ENCODE peak calls at places on chromosomes 1 and 21, in eight cellular contexts. One of them, this sample, is unnamed. For H3K9me3, the result is how much of the 10 kb centered on the place peaks cover.

GRCh38 chr1:38800720-38801671 is 58.6 kb downstream of the RRAGC start:
- DNase-seq in fibroblast of lung: no peak
- DNase-seq in cardiac muscle cell: no peak
- DNase-seq in endodermal cell: peak
- DNase-seq in iPS DF 6.9: no peak
- DNase-seq in esophagus squamous epithelium: no peak
- DNase-seq in vagina: peak
- DNase-seq in body of pancreas: no peak
- DNase-seq in this sample: no peak

GRCh38 chr1:151888972-151889570 is 20.2 kb downstream of the THEM4 start:
- DNase-seq in esophagus squamous epithelium: no peak
- DNase-seq in fibroblast of lung: no peak
- DNase-seq in iPS DF 6.9: no peak
- DNase-seq in endodermal cell: no peak
- DNase-seq in vagina: no peak
- DNase-seq in cardiac muscle cell: no peak
- DNase-seq in body of pancreas: no peak
- DNase-seq in this sample: no peak

GRCh38 chr1:180966744-180967536 is 54.2 kb downstream of the KIAA1614 start:
- DNase-seq in cardiac muscle cell: no peak
- DNase-seq in body of pancreas: no peak
- DNase-seq in vagina: no peak
- DNase-seq in iPS DF 6.9: no peak
- DNase-seq in esophagus squamous epithelium: no peak
- DNase-seq in endodermal cell: no peak
- DNase-seq in fibroblast of lung: no peak
- DNase-seq in this sample: no peak

GRCh38 chr1:35762204-35762603 is 7.6 kb downstream of the CLSPN start:
- DNase-seq in vagina: no peak
- DNase-seq in endodermal cell: no peak
- DNase-seq in iPS DF 6.9: no peak
- DNase-seq in esophagus squamous epithelium: no peak
- DNase-seq in body of pancreas: no peak
- DNase-seq in fibroblast of lung: no peak
- DNase-seq in cardiac muscle cell: no peak
- DNase-seq in this sample: no peak

GRCh38 chr1:178885869-178886268 is 15.0 kb upstream of the ANGPTL1 start:
- DNase-seq in esophagus squamous epithelium: no peak
- DNase-seq in cardiac muscle cell: no peak
- DNase-seq in body of pancreas: no peak
- DNase-seq in endodermal cell: no peak
- DNase-seq in iPS DF 6.9: no peak
- DNase-seq in fibroblast of lung: no peak
- DNase-seq in vagina: no peak
- DNase-seq in this sample: no peak

GRCh38 chr1:43668956-43669355 is 19.0 kb downstream of the KDM4A start:
- DNase-seq in fibroblast of lung: peak
- DNase-seq in vagina: no peak
- DNase-seq in esophagus squamous epithelium: no peak
- DNase-seq in body of pancreas: no peak
- DNase-seq in iPS DF 6.9: no peak
- DNase-seq in endodermal cell: no peak
- DNase-seq in cardiac muscle cell: no peak
- DNase-seq in this sample: no peak

GRCh38 chr1:214551436-214552173 is at the start of gene PTPN14:
- DNase-seq in body of pancreas: peak
- DNase-seq in esophagus squamous epithelium: no peak
- DNase-seq in fibroblast of lung: peak
- DNase-seq in iPS DF 6.9: no peak
- DNase-seq in cardiac muscle cell: peak
- DNase-seq in endodermal cell: peak
- DNase-seq in vagina: peak
- DNase-seq in this sample: peak

GRCh38 chr1:33241866-33242265 is 14.4 kb upstream of the ZNF362 start:
- DNase-seq in iPS DF 6.9: no peak
- DNase-seq in vagina: no peak
- DNase-seq in cardiac muscle cell: no peak
- DNase-seq in endodermal cell: peak
- DNase-seq in body of pancreas: no peak
- DNase-seq in esophagus squamous epithelium: no peak
- DNase-seq in fibroblast of lung: peak
- DNase-seq in this sample: no peak

GRCh38 chr1:197910120-197911110 is 6.8 kb upstream of the LHX9 start:
- DNase-seq in fibroblast of lung: no peak
- DNase-seq in esophagus squamous epithelium: no peak
- DNase-seq in iPS DF 6.9: no peak
- DNase-seq in vagina: no peak
- DNase-seq in body of pancreas: no peak
- DNase-seq in cardiac muscle cell: no peak
- DNase-seq in endodermal cell: peak
- DNase-seq in this sample: no peak
- H3K4me3 ChIP-seq in fibroblast of lung: no peak
- H3K4me3 ChIP-seq in esophagus squamous epithelium: peak
- H3K4me3 ChIP-seq in iPS DF 6.9: no peak
- H3K4me3 ChIP-seq in vagina: no peak
- H3K4me3 ChIP-seq in body of pancreas: no peak
- H3K4me3 ChIP-seq in cardiac muscle cell: no peak
- H3K4me3 ChIP-seq in endodermal cell: no peak
- H3K4me3 ChIP-seq in this sample: no peak

GRCh38 chr1:211576717-211577116 is 2.2 kb downstream of the SLC30A1 start:
- DNase-seq in endodermal cell: no peak
- DNase-seq in esophagus squamous epithelium: no peak
- DNase-seq in vagina: no peak
- DNase-seq in cardiac muscle cell: no peak
- DNase-seq in fibroblast of lung: no peak
- DNase-seq in body of pancreas: no peak
- DNase-seq in iPS DF 6.9: no peak
- DNase-seq in this sample: no peak

GRCh38 chr1:211571998-211572397 is 7.0 kb downstream of the SLC30A1 start:
- DNase-seq in vagina: no peak
- DNase-seq in fibroblast of lung: no peak
- DNase-seq in esophagus squamous epithelium: no peak
- DNase-seq in endodermal cell: no peak
- DNase-seq in iPS DF 6.9: no peak
- DNase-seq in body of pancreas: no peak
- DNase-seq in cardiac muscle cell: no peak
- DNase-seq in this sample: no peak

GRCh38 chr1:211577826-211578639 is 928 bp downstream of the SLC30A1 start:
- DNase-seq in iPS DF 6.9: peak
- DNase-seq in body of pancreas: peak
- DNase-seq in vagina: peak
- DNase-seq in esophagus squamous epithelium: peak
- DNase-seq in fibroblast of lung: peak
- DNase-seq in cardiac muscle cell: peak
- DNase-seq in endodermal cell: peak
- DNase-seq in this sample: peak

GRCh38 chr1:211577277-211577825 is 1.6 kb downstream of the SLC30A1 start:
- DNase-seq in fibroblast of lung: no peak
- DNase-seq in iPS DF 6.9: no peak
- DNase-seq in vagina: no peak
- DNase-seq in endodermal cell: no peak
- DNase-seq in esophagus squamous epithelium: no peak
- DNase-seq in cardiac muscle cell: no peak
- DNase-seq in body of pancreas: no peak
- DNase-seq in this sample: no peak

GRCh38 chr1:211574705-211575104 is 4.3 kb downstream of the SLC30A1 start:
- DNase-seq in vagina: no peak
- DNase-seq in body of pancreas: no peak
- DNase-seq in esophagus squamous epithelium: no peak
- DNase-seq in cardiac muscle cell: no peak
- DNase-seq in fibroblast of lung: peak
- DNase-seq in iPS DF 6.9: no peak
- DNase-seq in endodermal cell: no peak
- DNase-seq in this sample: no peak
- H3K27ac ChIP-seq in vagina: no peak
- H3K27ac ChIP-seq in body of pancreas: no peak
- H3K27ac ChIP-seq in esophagus squamous epithelium: no peak
- H3K27ac ChIP-seq in cardiac muscle cell: no peak
- H3K27ac ChIP-seq in fibroblast of lung: no peak
- H3K27ac ChIP-seq in iPS DF 6.9: no peak
- H3K27ac ChIP-seq in endodermal cell: no peak
- H3K27ac ChIP-seq in this sample: no peak

GRCh38 chr21:43375006-43375826 is 51.7 kb downstream of the SIK1 start:
- DNase-seq in fibroblast of lung: no peak
- DNase-seq in body of pancreas: no peak
- DNase-seq in vagina: no peak
- DNase-seq in iPS DF 6.9: no peak
- DNase-seq in cardiac muscle cell: no peak
- DNase-seq in esophagus squamous epithelium: no peak
- DNase-seq in endodermal cell: no peak
- DNase-seq in this sample: no peak
- H3K9me3 ChIP-seq in fibroblast of lung: under half
- H3K9me3 ChIP-seq in body of pancreas: under half
- H3K9me3 ChIP-seq in vagina: under half
- H3K9me3 ChIP-seq in iPS DF 6.9: under half
- H3K9me3 ChIP-seq in cardiac muscle cell: under half
- H3K9me3 ChIP-seq in esophagus squamous epithelium: under half
- H3K9me3 ChIP-seq in endodermal cell: under half
- H3K9me3 ChIP-seq in this sample: under half

DNA sequence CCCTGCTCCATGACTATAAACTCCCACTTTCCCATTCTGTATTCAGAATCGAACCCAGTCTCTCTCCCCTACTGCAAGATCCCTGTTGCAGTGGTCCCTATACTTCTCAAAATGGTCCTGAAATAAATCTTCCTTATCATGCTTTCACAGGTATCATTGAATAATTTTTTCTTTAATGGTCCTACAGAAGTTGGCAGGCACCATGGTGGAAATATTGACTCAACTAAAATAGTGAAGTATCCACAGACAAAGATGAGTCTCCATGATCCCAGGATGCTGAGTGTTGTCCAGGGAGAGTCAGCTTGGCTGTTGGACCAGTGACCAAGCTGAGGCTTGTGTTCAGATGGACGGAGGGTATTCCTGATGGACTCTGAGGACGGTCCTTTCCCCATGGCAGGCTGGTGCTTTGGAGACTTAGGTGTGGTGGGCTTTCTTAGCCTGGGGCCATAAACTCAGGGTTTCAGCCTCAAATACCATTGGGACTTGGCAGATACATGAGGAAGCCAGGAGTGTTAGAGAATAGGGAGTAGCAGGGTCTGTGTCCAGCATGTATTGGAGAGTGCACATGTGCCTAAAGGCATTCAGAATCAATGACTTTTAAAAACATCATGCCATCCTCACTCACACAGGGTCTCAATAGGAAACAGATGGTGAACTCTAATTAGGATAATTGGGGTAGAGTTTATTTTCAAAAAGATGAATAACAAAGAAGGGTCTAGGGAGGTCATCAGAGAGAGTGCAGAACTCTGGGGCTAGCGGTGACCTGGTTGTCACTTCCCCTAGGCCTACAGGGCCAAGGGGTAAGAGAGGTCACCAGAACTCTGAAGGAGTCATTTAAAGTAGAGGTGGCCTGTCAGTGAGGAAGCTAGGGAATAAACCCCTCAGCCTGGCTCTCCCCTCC is 19.8 kb downstream of the TINAGL1 start:
- DNase-seq in iPS DF 6.9: no peak
- DNase-seq in vagina: no peak
- DNase-seq in esophagus squamous epithelium: no peak
- DNase-seq in endodermal cell: no peak
- DNase-seq in fibroblast of lung: no peak
- DNase-seq in cardiac muscle cell: no peak
- DNase-seq in body of pancreas: no peak
- DNase-seq in this sample: no peak
- H3K4me3 ChIP-seq in iPS DF 6.9: no peak
- H3K4me3 ChIP-seq in vagina: no peak
- H3K4me3 ChIP-seq in esophagus squamous epithelium: no peak
- H3K4me3 ChIP-seq in endodermal cell: no peak
- H3K4me3 ChIP-seq in fibroblast of lung: no peak
- H3K4me3 ChIP-seq in cardiac muscle cell: no peak
- H3K4me3 ChIP-seq in body of pancreas: no peak
- H3K4me3 ChIP-seq in this sample: no peak

DNA sequence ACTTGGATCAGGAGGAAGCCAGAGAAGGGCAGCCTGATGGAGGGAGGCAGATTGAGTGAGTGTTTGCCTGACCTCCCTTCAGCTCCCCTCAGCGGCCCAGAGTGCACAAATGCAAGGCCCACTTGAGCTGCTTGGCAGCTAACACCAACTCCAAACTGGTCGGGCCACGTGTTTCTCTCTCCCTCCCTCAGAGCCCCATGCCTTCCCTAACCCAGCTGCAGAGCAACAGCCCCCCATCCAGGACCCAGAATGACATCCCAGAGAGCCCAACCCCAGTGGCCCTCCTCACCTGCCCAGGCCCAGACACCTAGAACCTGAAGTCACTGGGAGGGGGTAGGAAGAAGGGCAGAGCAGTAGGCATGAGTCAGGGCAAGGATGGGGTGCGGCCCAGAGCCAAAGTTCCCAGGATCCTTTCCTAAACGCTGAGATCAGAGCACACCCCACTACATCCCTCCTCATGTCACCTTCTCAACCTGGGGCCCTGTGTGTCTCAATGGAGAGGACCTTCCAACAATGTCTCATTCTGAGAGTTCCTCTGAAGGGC is 832 bp upstream of the S100A14 start:
- DNase-seq in cardiac muscle cell: peak
- DNase-seq in body of pancreas: no peak
- DNase-seq in esophagus squamous epithelium: no peak
- DNase-seq in iPS DF 6.9: no peak
- DNase-seq in endodermal cell: peak
- DNase-seq in fibroblast of lung: no peak
- DNase-seq in vagina: no peak
- DNase-seq in this sample: no peak
- H3K27ac ChIP-seq in cardiac muscle cell: no peak
- H3K27ac ChIP-seq in body of pancreas: peak
- H3K27ac ChIP-seq in esophagus squamous epithelium: peak
- H3K27ac ChIP-seq in iPS DF 6.9: no peak
- H3K27ac ChIP-seq in endodermal cell: no peak
- H3K27ac ChIP-seq in fibroblast of lung: peak
- H3K27ac ChIP-seq in vagina: peak
- H3K27ac ChIP-seq in this sample: no peak

GRCh38 chr1:186735463-186735862 is 55.2 kb upstream of the PTGS2 start:
- DNase-seq in iPS DF 6.9: no peak
- DNase-seq in vagina: no peak
- DNase-seq in endodermal cell: no peak
- DNase-seq in fibroblast of lung: no peak
- DNase-seq in body of pancreas: no peak
- DNase-seq in esophagus squamous epithelium: no peak
- DNase-seq in cardiac muscle cell: no peak
- DNase-seq in this sample: no peak

DNA sequence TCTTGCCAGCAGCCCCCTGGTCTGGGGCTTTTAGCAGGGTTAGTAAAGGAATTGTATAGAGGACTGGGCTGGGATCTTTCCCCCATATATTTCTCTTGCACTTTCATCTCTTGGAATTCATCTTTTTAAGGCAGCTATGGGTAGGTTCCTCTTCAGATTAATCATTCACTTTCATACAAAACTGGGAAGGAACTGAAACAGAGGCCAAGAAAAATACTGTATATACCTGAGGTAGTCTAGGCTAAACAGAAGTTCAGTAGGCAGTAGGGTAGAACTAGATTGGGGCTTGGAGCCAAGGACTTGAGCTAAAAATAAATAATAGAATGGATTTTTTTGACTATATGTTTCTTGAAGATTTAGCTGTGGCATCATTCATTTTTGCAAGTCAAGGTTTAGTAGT is 50.7 kb upstream of the PTGS2 start:
- DNase-seq in body of pancreas: no peak
- DNase-seq in endodermal cell: no peak
- DNase-seq in iPS DF 6.9: no peak
- DNase-seq in esophagus squamous epithelium: no peak
- DNase-seq in cardiac muscle cell: no peak
- DNase-seq in fibroblast of lung: no peak
- DNase-seq in vagina: no peak
- DNase-seq in this sample: no peak
- H3K9me3 ChIP-seq in body of pancreas: under half
- H3K9me3 ChIP-seq in endodermal cell: under half
- H3K9me3 ChIP-seq in iPS DF 6.9: under half
- H3K9me3 ChIP-seq in esophagus squamous epithelium: under half
- H3K9me3 ChIP-seq in cardiac muscle cell: under half
- H3K9me3 ChIP-seq in fibroblast of lung: under half
- H3K9me3 ChIP-seq in vagina: under half
- H3K9me3 ChIP-seq in this sample: under half

GRCh38 chr1:172357753-172358152 is 62.7 kb upstream of the C1orf105 start:
- DNase-seq in cardiac muscle cell: no peak
- DNase-seq in esophagus squamous epithelium: no peak
- DNase-seq in fibroblast of lung: no peak
- DNase-seq in vagina: no peak
- DNase-seq in endodermal cell: no peak
- DNase-seq in body of pancreas: no peak
- DNase-seq in iPS DF 6.9: no peak
- DNase-seq in this sample: no peak
- H3K4me3 ChIP-seq in cardiac muscle cell: no peak
- H3K4me3 ChIP-seq in esophagus squamous epithelium: peak
- H3K4me3 ChIP-seq in fibroblast of lung: peak
- H3K4me3 ChIP-seq in vagina: peak
- H3K4me3 ChIP-seq in endodermal cell: no peak
- H3K4me3 ChIP-seq in body of pancreas: no peak
- H3K4me3 ChIP-seq in iPS DF 6.9: no peak
- H3K4me3 ChIP-seq in this sample: no peak

This sample was measured in naive thymus-derived CD4-positive, alpha-beta T cell.